ENCODE peak calls at places on chromosomes 5 and 9, in four cellular contexts. O is ascending aorta, B is A549, C is heart left ventricle. I is an unnamed sample.
A peak's percentile ranks its signal among the peaks of the same experiment; 100 is the strongest.

GRCh38 chr5:9430306-9430705 is 115.6 kb downstream of the SEMA5A start:
- DNase-seq in O (no peak), B (no peak), C (no peak), I (no peak)

GRCh38 chr9:109307380-109308240 is 13.2 kb downstream of the EPB41L4B start:
- DNase-seq in O (no peak), B (peak; percentile 49), C (no peak), I (no peak)

GRCh38 chr9:126128494-126129142 is 198.0 kb upstream of the MVB12B start:
- DNase-seq in O (no peak), B (no peak), C (no peak), I (no peak)

GRCh38 chr5:176739461-176740051 is 70.8 kb upstream of the UNC5A start:
- DNase-seq in O (no peak), B (no peak), C (no peak), I (no peak)

GRCh38 chr9:131298816-131299215 is 9.3 kb downstream of the PLPP7 start:
- DNase-seq in O (no peak), B (no peak), C (no peak), I (no peak)

GRCh38 chr9:35604578-35605335 is at the start of gene TESK1:
- DNase-seq in O (no peak), B (peak; percentile 90), C (peak; percentile 79), I (no peak)

GRCh38 chr5:149759986-149760699 is 30.0 kb downstream of the PPARGC1B start:
- DNase-seq in O (no peak), B (no peak), C (no peak), I (no peak)

GRCh38 chr5:55868846-55869245 is 17.7 kb downstream of the IL31RA start:
- DNase-seq in O (no peak), B (peak; percentile 79), C (no peak), I (no peak)

GRCh38 chr5:145937432-145938250 is 1.3 kb downstream of the SH3RF2 start:
- DNase-seq in O (no peak), B (peak; percentile 78), C (no peak), I (no peak)

GRCh38 chr9:76592105-76593010 is 133.4 kb downstream of the GCNT1 start:
- DNase-seq in O (no peak), B (no peak), C (no peak), I (no peak)

GRCh38 chr9:136941231-136942111 is 3.1 kb downstream of the FBXW5 start:
- DNase-seq in O (no peak), B (no peak), C (no peak), I (no peak)

GRCh38 chr5:96816430-96816939 is 8.7 kb upstream of the ERAP1 start:
- DNase-seq in O (no peak), B (no peak), C (no peak), I (no peak)

GRCh38 chr5:173969167-173970049 is 19.6 kb upstream of the C5orf47 start:
- DNase-seq in O (no peak), B (peak; percentile 93), C (no peak), I (no peak)

GRCh38 chr5:54109931-54110330 is 200.4 kb downstream of the ARL15 start:
- DNase-seq in O (no peak), B (no peak), C (no peak), I (no peak)

GRCh38 chr5:7261049-7261448 is 134.9 kb upstream of the ADCY2 start:
- DNase-seq in O (no peak), B (peak; percentile 16), C (no peak), I (no peak)

GRCh38 chr9:32255026-32255425 is 129.4 kb upstream of the ACO1 start:
- DNase-seq in O (no peak), B (no peak), C (no peak), I (no peak)

GRCh38 chr9:2132484-2133082 is 117.4 kb downstream of the SMARCA2 start:
- DNase-seq in O (no peak), B (peak; percentile 34), C (no peak), I (no peak)

GRCh38 chr5:127006711-127007110 is 23.6 kb downstream of the MARCHF3 start:
- DNase-seq in O (no peak), B (no peak), C (no peak), I (no peak)

GRCh38 chr9:12916037-12916436 is 141.2 kb downstream of the LURAP1L start:
- DNase-seq in O (no peak), B (no peak), C (no peak), I (no peak)

GRCh38 chr9:98360176-98360708 is 104.8 kb upstream of the TBC1D2 start:
- DNase-seq in O (no peak), B (no peak), C (no peak), I (no peak)

GRCh38 chr5:127766556-127767335 is 63.6 kb downstream of the CCDC192 start:
- DNase-seq in O (no peak), B (no peak), C (no peak), I (no peak)

GRCh38 chr9:37141015-37141414 is 20.6 kb downstream of the ZCCHC7 start:
- DNase-seq in O (no peak), B (no peak), C (no peak), I (no peak)
- TF ChIP-seq CTCF in O (no peak), B (no peak), C (no peak), I (no peak)

GRCh38 chr9:316382-316965 is 101.8 kb downstream of the DOCK8 start:
- DNase-seq in O (no peak), B (no peak), C (no peak), I (no peak)
- TF ChIP-seq CTCF in O (no peak), B (no peak), C (no peak), I (no peak)

DNA sequence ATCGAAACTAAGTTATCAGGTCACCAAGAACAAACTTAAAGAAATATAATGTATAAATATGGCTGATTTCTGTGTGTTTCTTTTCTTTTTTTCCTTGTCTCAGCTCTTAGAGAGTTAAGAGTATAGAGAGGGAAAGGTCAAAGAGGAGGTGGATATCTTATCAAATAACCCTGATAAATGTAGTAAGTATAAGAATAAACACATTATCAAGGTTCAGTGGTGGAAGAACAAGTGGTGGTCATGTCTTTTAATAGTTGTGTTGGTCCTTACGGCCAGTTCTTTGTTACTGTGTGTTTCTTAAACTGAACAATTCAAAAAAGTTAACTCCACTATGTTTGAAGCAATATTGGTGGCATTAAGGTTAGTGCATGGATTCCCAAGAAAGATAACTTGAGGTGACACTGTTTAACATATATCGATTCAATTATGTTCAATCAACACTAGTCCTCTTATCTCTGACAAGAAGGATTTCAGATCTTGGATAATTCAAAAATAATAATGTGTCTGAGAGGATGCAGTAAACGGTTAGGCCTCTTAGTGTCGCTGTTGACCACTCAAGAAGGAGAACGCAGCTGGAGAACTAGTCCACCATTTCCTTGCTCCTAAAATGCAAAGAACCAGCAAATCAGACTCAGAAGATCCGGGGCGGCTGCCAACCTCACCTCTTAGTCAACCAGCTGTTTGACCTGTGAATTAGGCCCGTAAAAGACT is at the start of gene PCDHGA3:
- DNase-seq in O (no peak), B (no peak), C (no peak), I (no peak)
- TF ChIP-seq CTCF in O (no peak), B (no peak), C (peak; percentile 60), I (no peak)

DNA sequence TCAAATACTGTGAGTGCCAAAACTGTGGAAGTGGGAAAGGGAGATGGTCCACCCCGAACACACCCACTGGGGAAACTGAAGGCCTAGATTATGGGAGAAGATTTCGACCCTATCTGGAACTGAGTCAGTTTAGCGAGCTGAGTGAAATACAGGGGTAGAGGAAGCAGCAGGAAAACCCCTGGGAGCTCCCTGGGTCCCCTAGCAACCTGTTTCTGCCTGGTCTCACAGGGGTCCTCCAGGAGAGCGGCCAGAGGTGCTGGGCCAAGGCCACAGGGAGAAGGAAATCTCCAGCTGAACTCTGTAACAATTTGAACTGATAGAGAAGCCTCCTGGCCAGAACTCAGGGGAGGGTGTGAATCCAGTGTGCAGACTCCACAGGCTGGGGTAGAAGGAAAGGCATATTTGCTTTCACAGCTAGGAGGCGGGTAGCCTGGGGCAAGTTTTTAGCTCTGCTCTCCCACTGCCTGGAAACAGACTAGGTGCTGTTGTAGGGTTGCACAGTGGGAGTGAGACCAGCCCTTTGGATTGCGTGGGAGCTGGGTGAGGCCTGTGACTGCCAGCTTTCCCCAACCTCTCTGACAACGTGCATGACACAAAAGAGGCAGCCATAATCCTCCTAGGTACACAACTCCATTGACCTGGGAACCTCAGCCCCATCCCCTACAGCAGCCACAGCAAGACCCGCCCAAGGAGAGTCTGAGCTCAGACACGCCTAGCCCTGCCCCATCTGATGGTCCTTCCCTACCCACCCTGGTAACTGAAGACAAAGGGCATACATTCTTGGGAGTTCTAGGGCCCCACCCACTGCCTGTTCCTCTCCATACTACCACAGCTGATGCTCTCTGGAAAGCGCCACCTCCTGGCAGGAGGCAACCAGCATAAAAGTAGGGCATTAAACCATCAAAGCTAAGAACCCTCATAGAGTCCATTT is 78.8 kb upstream of the GPBP1 start:
- DNase-seq in O (no peak), B (no peak), C (no peak), I (no peak)
- TF ChIP-seq CTCF in O (no peak), B (no peak), C (no peak), I (no peak)

GRCh38 chr9:93193373-93193725 is 9.4 kb downstream of the WNK2 start:
- DNase-seq in O (no peak), B (no peak), C (no peak), I (no peak)
- TF ChIP-seq CTCF in O (no peak), B (no peak), C (no peak), I (no peak)